ENCODE peak calls at places on chromosomes 7 and 10, in four cellular contexts. L is transverse colon, N is upper lobe of left lung, O is IMR-90. G is an unnamed sample.

GRCh38 chr7:136062625-136063336 is 85.6 kb upstream of the MTPN start:
- DNase-seq in L (no peak), N (no peak), O (no peak), G (no peak)

GRCh38 chr10:129787557-129787956 is 176.5 kb downstream of the EBF3 start:
- DNase-seq in L (no peak), N (no peak), O (no peak), G (no peak)

GRCh38 chr7:98651760-98652159 is 34.7 kb downstream of the NPTX2 start:
- DNase-seq in L (no peak), N (no peak), O (no peak), G (no peak)

GRCh38 chr10:6037422-6037821 is 24.7 kb downstream of the IL2RA start:
- DNase-seq in L (no peak), N (no peak), O (no peak), G (no peak)

GRCh38 chr10:126225672-126226007 is 162.6 kb downstream of the ADAM12 start:
- DNase-seq in L (no peak), N (no peak), O (no peak), G (no peak)

GRCh38 chr10:101351477-101351876 is 2.5 kb upstream of the BTRC start:
- DNase-seq in L (no peak), N (no peak), O (no peak), G (no peak)

GRCh38 chr10:12806228-12807095 is 195.1 kb downstream of the CCDC3 start:
- DNase-seq in L (peak), N (no peak), O (no peak), G (no peak)

GRCh38 chr7:124489082-124489819 is 276.3 kb downstream of the GPR37 start:
- DNase-seq in L (no peak), N (no peak), O (no peak), G (no peak)

GRCh38 chr10:68135922-68136718 is 26.8 kb downstream of the MYPN start:
- DNase-seq in L (no peak), N (no peak), O (peak), G (peak)

GRCh38 chr10:94403034-94403822 is 887 bp downstream of the TBC1D12 start:
- DNase-seq in L (peak), N (peak), O (peak), G (peak)

GRCh38 chr10:69217119-69217754 is 2.9 kb upstream of the HKDC1 start:
- DNase-seq in L (no peak), N (no peak), O (peak), G (peak)

GRCh38 chr10:70932415-70933196 is 44.2 kb upstream of the PCBD1 start:
- DNase-seq in L (peak), N (no peak), O (no peak), G (peak)

GRCh38 chr7:76303829-76304505 is 1.5 kb downstream of the HSPB1 start:
- DNase-seq in L (no peak), N (no peak), O (peak), G (no peak)

GRCh38 chr10:58666024-58666423 is 153.4 kb downstream of the BICC1 start:
- DNase-seq in L (peak), N (no peak), O (no peak), G (no peak)

GRCh38 chr10:6689036-6689435 is 109.0 kb upstream of the PRKCQ start:
- DNase-seq in L (no peak), N (no peak), O (no peak), G (no peak)

GRCh38 chr10:129131439-129132122 is 335.5 kb upstream of the MGMT start:
- DNase-seq in L (no peak), N (no peak), O (no peak), G (no peak)

GRCh38 chr7:22858640-22859561 is 36.3 kb upstream of the TOMM7 start:
- DNase-seq in L (no peak), N (no peak), O (peak), G (peak)

GRCh38 chr7:16430133-16430532 is 8.8 kb upstream of the CRPPA start:
- DNase-seq in L (no peak), N (no peak), O (peak), G (no peak)

GRCh38 chr7:13532028-13532753 is 457.3 kb downstream of the ETV1 start:
- DNase-seq in L (no peak), N (no peak), O (no peak), G (no peak)

GRCh38 chr7:141288626-141289025 is 214.8 kb downstream of the TMEM178B start:
- DNase-seq in L (no peak), N (no peak), O (no peak), G (no peak)

GRCh38 chr10:124053971-124054370 is 39.4 kb downstream of the CHST15 start:
- DNase-seq in L (no peak), N (no peak), O (no peak), G (no peak)

GRCh38 chr10:7406712-7407333 is 4.0 kb downstream of the SFMBT2 start:
- DNase-seq in L (no peak), N (peak), O (no peak), G (no peak)

GRCh38 chr7:77867208-77867915 is 68.8 kb downstream of the PHTF2 start:
- DNase-seq in L (no peak), N (no peak), O (peak), G (no peak)

GRCh38 chr10:8060010-8060703 is 5.7 kb downstream of the GATA3 start:
- DNase-seq in L (no peak), N (no peak), O (peak), G (no peak)

GRCh38 chr10:131180086-131180485 is 131.4 kb downstream of the TCERG1L start:
- DNase-seq in L (no peak), N (no peak), O (no peak), G (no peak)

GRCh38 chr7:12701433-12701832 is 14.0 kb downstream of the ARL4A start:
- DNase-seq in L (no peak), N (no peak), O (no peak), G (no peak)

GRCh38 chr7:2621948-2622640 is 9.7 kb upstream of the TTYH3 start:
- DNase-seq in L (no peak), N (no peak), O (no peak), G (no peak)

GRCh38 chr10:24262929-24263653 is 54.2 kb downstream of the KIAA1217 start:
- DNase-seq in L (no peak), N (no peak), O (no peak), G (no peak)

GRCh38 chr7:106485031-106485551 is 175.9 kb downstream of the CCDC71L start:
- DNase-seq in L (no peak), N (no peak), O (peak), G (peak)

GRCh38 chr7:105352018-105352612 is 36.6 kb downstream of the SRPK2 start:
- DNase-seq in L (peak), N (no peak), O (peak), G (peak)

GRCh38 chr7:2104107-2104710 is 128.5 kb downstream of the MAD1L1 start:
- DNase-seq in L (peak), N (peak), O (peak), G (no peak)

GRCh38 chr10:113680172-113681111 is 730 bp downstream of the CASP7 start:
- DNase-seq in L (peak), N (peak), O (peak), G (peak)

GRCh38 chr10:66627156-66627555 is 298.7 kb upstream of the LRRTM3 start:
- DNase-seq in L (no peak), N (no peak), O (no peak), G (peak)

GRCh38 chr7:77409739-77410545 is 6.2 kb downstream of the GSAP start:
- DNase-seq in L (no peak), N (no peak), O (peak), G (no peak)

DNA sequence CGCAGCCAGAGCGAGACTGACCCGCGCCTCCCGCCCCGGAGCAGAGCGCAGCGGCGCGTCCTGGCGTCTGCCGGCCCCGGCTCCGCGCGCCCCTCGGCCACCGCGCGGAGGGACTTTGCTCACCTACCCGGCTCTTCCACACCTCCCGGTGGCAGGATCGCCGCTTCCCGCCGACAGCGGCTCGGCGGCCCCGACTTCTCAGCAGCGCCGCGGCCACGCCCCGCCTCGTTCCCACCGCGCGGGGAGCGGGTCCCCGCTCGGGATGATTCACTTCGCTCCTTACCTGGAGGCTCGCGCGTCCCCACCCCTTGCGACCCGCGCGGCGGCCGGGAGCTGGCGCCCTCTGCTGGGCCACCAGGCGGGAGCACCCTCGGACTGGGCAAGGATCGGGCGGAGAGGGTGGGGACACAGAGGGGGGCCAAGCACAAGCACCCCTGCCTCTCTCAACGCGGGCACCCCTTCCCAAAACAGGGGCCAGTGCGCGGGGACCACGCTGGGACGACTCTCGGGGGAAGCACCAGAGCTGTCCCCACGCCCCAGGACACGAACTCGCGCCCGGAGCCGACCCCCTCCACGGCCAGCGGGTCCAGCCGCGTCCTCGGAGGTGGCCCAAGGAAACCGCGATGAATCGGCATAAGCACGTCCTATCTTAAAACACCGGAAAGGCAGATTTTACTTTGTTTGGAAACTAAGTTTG is 101.0 kb upstream of the SVIL start:
- DNase-seq in L (peak), N (peak), O (peak), G (peak)
- TF ChIP-seq POLR2A in L (peak), N (no peak), O (no peak), G (peak)

GRCh38 chr10:110499796-110500514 is 2.2 kb downstream of the DUSP5 start:
- DNase-seq in L (no peak), N (no peak), O (peak), G (no peak)
- TF ChIP-seq POLR2A in L (no peak), N (no peak), O (no peak), G (no peak)

GRCh38 chr7:112448376-112448775 is 1.9 kb upstream of the IFRD1 start:
- DNase-seq in L (no peak), N (no peak), O (no peak), G (no peak)

GRCh38 chr7:112448891-112449290 is 1.4 kb upstream of the IFRD1 start:
- DNase-seq in L (no peak), N (no peak), O (no peak), G (no peak)

GRCh38 chr7:112450807-112451661 is 774 bp downstream of the IFRD1 start:
- DNase-seq in L (peak), N (peak), O (peak), G (peak)

GRCh38 chr7:112449902-112450806 is at the start of gene IFRD1:
- DNase-seq in L (peak), N (peak), O (peak), G (peak)

DNA sequence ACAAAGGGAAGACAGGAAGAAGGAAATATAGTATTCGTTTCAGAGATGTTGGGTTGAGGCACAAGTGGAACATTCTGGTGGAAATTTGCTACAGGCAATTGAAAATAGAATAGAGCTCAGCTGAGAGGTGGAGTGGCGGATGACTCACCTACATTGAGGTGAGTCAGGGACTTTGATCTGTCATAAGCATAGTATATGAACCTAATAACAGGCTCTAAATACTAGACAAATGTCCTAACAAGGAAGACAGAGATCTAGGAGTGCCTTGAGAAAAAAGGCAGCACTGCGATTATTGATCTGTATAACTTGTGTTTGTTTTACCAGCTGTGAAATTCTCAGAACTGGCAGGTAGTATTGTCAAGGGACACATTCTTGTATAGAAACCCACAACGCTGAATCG is 907 bp upstream of the IFRD1 start:
- DNase-seq in L (peak), N (no peak), O (peak), G (peak)
- TF ChIP-seq POLR2A in L (no peak), N (no peak), O (no peak), G (no peak)

DNA sequence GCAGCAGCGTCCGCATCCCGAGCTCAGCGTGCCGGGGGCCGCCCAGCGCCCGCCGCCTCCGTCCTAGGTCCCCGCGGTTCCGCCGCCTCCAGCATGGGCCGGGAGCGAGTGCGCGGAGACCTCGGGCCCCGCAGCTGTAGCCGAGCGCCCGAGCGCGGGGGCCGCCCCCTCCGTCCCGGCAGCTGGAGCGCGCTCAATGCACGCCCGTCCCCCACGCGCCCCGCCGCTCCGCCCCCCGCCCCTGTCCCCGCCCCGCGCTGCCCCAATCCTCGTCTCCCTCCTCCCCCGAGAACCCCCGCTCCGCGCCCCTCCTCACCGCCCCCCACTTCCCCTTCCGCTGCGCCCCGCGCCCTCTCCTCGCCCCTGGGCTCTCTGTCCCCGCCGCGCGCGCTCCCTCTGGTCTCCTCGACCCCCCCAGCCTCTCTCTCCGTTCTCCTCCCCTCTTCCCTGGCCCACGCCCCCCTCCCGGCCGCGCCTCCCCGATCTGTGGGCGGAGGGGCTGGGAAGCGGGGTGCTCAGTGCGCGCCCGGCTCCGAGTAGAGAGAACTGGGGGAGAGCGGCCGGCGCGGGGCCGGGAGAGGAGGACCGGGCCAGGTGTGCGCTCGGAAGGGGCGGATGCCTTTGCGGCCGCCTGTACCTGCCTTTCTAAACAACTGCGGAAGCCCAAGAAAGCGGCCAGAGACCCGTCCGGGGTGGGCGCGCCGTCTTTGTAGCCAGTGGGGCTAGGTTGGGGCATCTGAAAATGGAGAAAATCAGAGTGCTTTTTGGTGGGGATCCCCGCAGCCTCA is at the start of gene VIPR2:
- DNase-seq in L (peak), N (peak), O (no peak), G (no peak)
- TF ChIP-seq POLR2A in L (no peak), N (no peak), O (no peak), G (no peak)

GRCh38 chr10:72318383-72319262 is 36.1 kb downstream of the DNAJB12 start:
- DNase-seq in L (no peak), N (no peak), O (no peak), G (no peak)

GRCh38 chr10:72320676-72321247 is 34.0 kb downstream of the DNAJB12 start:
- DNase-seq in L (peak), N (no peak), O (peak), G (peak)

GRCh38 chr10:72321248-72322029 is 33.3 kb downstream of the DNAJB12 start:
- DNase-seq in L (no peak), N (no peak), O (no peak), G (no peak)

GRCh38 chr10:72322030-72322279 is 32.8 kb downstream of the DNAJB12 start:
- DNase-seq in L (no peak), N (no peak), O (no peak), G (no peak)

GRCh38 chr10:72319416-72320254 is 35.1 kb downstream of the DNAJB12 start:
- DNase-seq in L (peak), N (peak), O (peak), G (peak)
- TF ChIP-seq POLR2A in L (peak), N (no peak), O (peak), G (peak)

DNA sequence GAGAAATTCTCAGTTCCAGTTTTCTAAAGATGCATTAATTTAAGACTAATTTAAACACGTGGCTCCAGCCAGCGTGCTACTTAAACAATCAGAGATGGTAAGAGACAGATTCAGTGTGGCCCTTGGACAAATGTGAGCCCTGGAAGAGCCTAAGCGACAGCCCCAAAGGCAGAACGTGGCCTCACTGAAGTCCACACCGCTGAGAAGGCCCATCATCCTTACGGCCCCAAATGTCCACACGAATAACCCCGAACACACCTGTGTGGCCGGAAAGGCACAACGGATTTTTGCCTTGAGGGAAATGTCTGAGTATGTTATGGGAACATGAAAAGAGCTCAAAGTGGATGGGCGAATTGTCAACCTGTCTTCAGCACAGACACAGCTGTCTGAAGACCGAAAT is 3.2 kb downstream of the COX19 start:
- DNase-seq in L (no peak), N (no peak), O (no peak), G (no peak)
- TF ChIP-seq POLR2A in L (no peak), N (no peak), O (no peak), G (no peak)

DNA sequence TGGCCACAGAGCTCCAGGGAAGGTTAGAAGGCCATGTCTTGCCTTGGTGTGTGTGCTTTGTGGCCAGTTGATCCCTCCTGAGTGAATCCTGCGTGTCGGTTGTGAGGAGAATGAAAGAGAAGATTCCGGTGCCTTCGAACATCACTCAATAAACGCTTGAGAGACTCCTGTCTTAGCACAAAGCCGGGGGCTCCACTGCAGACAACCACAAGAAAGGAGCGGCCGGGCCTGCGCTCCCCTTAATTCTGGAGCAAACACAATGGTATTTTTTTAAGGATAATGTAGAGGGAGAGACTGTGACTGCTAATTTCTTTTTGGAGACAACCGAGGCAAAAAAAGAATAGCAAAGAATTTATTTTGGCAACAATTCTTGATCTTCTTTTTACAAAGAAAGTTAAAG is 286.8 kb upstream of the SHH start:
- DNase-seq in L (no peak), N (no peak), O (no peak), G (no peak)
- TF ChIP-seq POLR2A in L (no peak), N (no peak), O (no peak), G (no peak)

DNA sequence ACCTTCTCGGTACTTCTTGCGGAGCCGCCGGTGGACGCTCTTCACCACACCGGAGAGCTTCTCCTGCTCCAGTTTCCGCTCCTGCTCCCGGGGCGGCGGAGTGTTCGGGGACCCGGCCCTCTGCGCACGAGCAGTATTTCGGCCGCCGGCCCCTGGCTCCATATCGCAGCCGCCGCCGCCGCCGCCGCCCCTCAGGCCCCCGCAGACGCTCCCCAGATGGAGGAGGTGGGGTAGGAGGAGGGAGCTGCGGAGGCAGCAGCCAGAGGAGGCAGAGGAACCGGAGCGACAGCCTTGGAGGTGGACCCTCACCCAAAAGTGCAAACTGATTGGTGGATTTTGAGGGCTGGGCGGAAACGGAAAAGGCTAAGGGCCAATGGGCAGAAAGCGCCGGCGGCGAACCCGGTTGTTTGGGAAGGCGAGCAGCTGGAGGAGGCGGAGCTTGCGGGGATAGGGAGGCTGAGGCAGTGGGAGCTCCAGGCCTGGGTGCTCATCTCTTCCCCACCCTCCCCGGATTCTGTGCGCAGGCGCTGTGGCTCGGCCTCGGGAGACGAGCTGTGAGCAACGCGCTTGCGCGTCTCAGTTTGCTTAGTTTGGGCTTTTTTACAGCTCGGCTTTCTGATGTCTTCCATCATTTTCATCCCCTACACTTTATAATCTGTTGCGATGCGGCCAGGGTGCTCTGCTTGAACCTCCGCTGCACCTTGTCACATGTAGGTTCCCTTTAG is 146.9 kb downstream of the GPR85 start:
- DNase-seq in L (peak), N (peak), O (peak), G (peak)
- TF ChIP-seq POLR2A in L (peak), N (no peak), O (no peak), G (peak)